ENCODE peak calls at places on chromosomes 7 and 10, in nine cellular contexts. W is MM.1S; R is HCT116; I is ACHN; V is DMS153; D is activated T-helper 9 cell treated with anti-CD3 and anti-CD28 coated beads, Interleukin-2, amount 50 U/mL, for 16 hours; A is cardiac muscle cell; P is HTR-8/SVneo; T is stimulated activated CD8-positive, alpha-beta memory T cell treated with anti-CD3 and anti-CD28 coated beads, Interleukin-4, amount 100 ng/mL, for 4 hours. Y is an unnamed sample.

GRCh38 chr10:33015798-33016547 is 57.9 kb upstream of the ITGB1 start:
- DNase-seq in V (no peak), W (no peak), R (no peak), A (peak), I (peak), P (no peak), D (no peak), T (no peak), Y (no peak)

GRCh38 chr7:55508301-55509011 is 63.8 kb downstream of the VOPP1 start:
- DNase-seq in R (no peak), P (no peak), W (peak), T (no peak), I (no peak), V (no peak), A (no peak), D (no peak), Y (no peak)

GRCh38 chr7:104137971-104138370 is 69.8 kb downstream of the ORC5 start:
- DNase-seq in W (no peak), P (no peak), V (no peak), I (peak), R (no peak), A (peak), T (no peak), D (no peak), Y (no peak)

GRCh38 chr7:43785425-43785824 is 26.9 kb downstream of the BLVRA start:
- DNase-seq in P (no peak), V (no peak), D (no peak), A (peak), T (no peak), R (no peak), W (no peak), I (peak), Y (no peak)

GRCh38 chr7:48337012-48337621 is 165.9 kb downstream of the ABCA13 start:
- DNase-seq in W (no peak), V (no peak), A (peak), D (no peak), R (no peak), I (peak), T (no peak), P (no peak), Y (no peak)

GRCh38 chr10:128046156-128046933 is 79.9 kb downstream of the MKI67 start:
- DNase-seq in I (no peak), V (no peak), A (no peak), T (no peak), W (no peak), P (no peak), R (no peak), D (no peak), Y (no peak)

GRCh38 chr10:57785546-57785945 is 482.1 kb downstream of the IPMK start:
- DNase-seq in V (no peak), P (no peak), A (no peak), R (no peak), D (no peak), T (no peak), W (no peak), I (no peak), Y (no peak)

GRCh38 chr7:157355784-157356511 is 19.1 kb downstream of the DNAJB6 start:
- DNase-seq in V (no peak), T (no peak), W (no peak), D (no peak), A (no peak), R (no peak), P (no peak), I (no peak), Y (no peak)

GRCh38 chr7:126930166-126930565 is 322.6 kb downstream of the GRM8 start:
- DNase-seq in P (no peak), A (no peak), T (no peak), D (no peak), I (no peak), R (no peak), V (no peak), W (no peak), Y (no peak)

Y was measured in T-helper 17 cell.